ENCODE peak calls at places on chromosomes 3 and 15, in five cellular contexts. H, Y, B, S and I are unnamed samples.

GRCh38 chr15:66702770-66703539 is 919 bp downstream of the SMAD6 start:
- DNase-seq in H (no peak), Y (no peak), B (peak), S (no peak), I (no peak)

GRCh38 chr3:67601919-67602608 is 52.3 kb downstream of the SUCLG2 start:
- DNase-seq in H (no peak), Y (no peak), B (peak), S (no peak), I (no peak)

GRCh38 chr3:160078533-160078932 is 89.9 kb downstream of the IL12A start:
- DNase-seq in H (no peak), Y (no peak), B (no peak), S (no peak), I (no peak)

GRCh38 chr15:76217029-76217866 is 94.0 kb downstream of the ETFA start:
- DNase-seq in H (no peak), Y (no peak), B (peak), S (peak), I (no peak)

GRCh38 chr15:91117375-91117774 is 17.3 kb downstream of the SV2B start:
- DNase-seq in H (no peak), Y (no peak), B (no peak), S (no peak), I (no peak)

GRCh38 chr3:20668411-20668810 is 482.4 kb upstream of the SGO1 start:
- DNase-seq in H (no peak), Y (no peak), B (peak), S (no peak), I (no peak)

GRCh38 chr3:120798346-120798745 is 55.8 kb downstream of the GTF2E1 start:
- DNase-seq in H (no peak), Y (no peak), B (no peak), S (no peak), I (no peak)

GRCh38 chr3:23942546-23942945 is 2.5 kb upstream of the NR1D2 start:
- DNase-seq in H (no peak), Y (no peak), B (no peak), S (no peak), I (no peak)

GRCh38 chr3:147797095-147797494 is 387.9 kb downstream of the ZIC1 start:
- DNase-seq in H (no peak), Y (no peak), B (peak), S (no peak), I (no peak)

GRCh38 chr3:127784865-127785710 is 37.2 kb downstream of the MGLL start:
- DNase-seq in H (no peak), Y (no peak), B (no peak), S (no peak), I (no peak)

GRCh38 chr3:99686955-99687612 is 48.7 kb downstream of the COL8A1 start:
- DNase-seq in H (peak), Y (no peak), B (no peak), S (peak), I (peak)

GRCh38 chr15:100944237-100944875 is 25.2 kb downstream of the LRRK1 start:
- DNase-seq in H (no peak), Y (no peak), B (no peak), S (no peak), I (no peak)

GRCh38 chr3:197746214-197746613 is 3.5 kb upstream of the FYTTD1 start:
- DNase-seq in H (no peak), Y (no peak), B (no peak), S (no peak), I (no peak)

GRCh38 chr3:42906085-42906904 is at the start of gene ZNF662:
- DNase-seq in H (no peak), Y (no peak), B (no peak), S (peak), I (no peak)

GRCh38 chr3:63689285-63689684 is 36.8 kb downstream of the SNTN start:
- DNase-seq in H (no peak), Y (no peak), B (no peak), S (no peak), I (no peak)

GRCh38 chr3:43894176-43895049 is 203.7 kb downstream of the ABHD5 start:
- DNase-seq in H (peak), Y (no peak), B (peak), S (peak), I (peak)

GRCh38 chr3:4981688-4982494 is 2.7 kb downstream of the BHLHE40 start:
- DNase-seq in H (no peak), Y (no peak), B (peak), S (no peak), I (no peak)
- TF ChIP-seq CTCF in H (no peak), Y (no peak), B (peak), S (peak), I (no peak)

DNA sequence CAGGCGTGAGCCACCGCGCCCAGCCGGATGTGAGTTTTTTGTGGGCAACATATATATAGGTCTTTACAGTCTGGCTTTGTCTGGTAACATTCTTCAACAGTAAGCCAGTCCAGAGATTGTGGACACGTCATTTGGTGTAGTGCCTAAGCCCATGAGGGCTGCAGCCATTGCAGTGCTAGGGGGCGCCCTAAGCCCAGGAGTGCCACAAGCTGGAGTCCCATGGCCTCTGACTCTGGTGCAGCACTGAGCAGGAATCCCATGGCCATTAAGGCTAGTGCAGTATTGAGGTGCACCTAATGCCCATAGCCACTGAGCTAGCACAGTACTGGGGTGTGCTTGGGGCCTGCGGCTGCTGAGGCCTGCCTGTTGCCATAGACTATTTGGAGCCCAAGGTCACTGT is 136.4 kb upstream of the NDN start:
- DNase-seq in H (no peak), Y (no peak), B (no peak), S (no peak), I (no peak)
- TF ChIP-seq CTCF in H (no peak), Y (no peak), B (no peak), S (no peak), I (no peak)

DNA sequence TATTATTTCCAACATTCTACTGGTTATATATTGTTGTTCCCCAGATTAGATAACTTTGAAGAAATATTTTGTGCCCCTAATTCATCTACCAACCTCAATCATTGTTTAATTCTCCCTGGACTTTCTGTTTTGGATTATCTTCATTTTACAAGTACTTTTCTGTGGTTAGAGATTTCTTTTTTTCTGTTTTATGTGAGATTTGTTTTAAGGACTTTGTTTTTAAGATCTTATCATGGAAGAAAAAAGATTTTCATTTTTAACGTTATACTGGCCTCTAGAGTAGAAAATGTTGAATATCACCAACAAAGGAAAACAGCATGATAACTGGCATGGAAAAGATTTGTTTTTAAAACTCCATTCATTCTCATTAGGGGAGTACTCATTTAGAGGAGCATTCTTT is 210.9 kb upstream of the KCNMB2 start:
- DNase-seq in H (no peak), Y (no peak), B (peak), S (peak), I (no peak)
- TF ChIP-seq CTCF in H (no peak), Y (peak), B (peak), S (peak), I (no peak)

GRCh38 chr15:72379856-72380255 is 4.0 kb upstream of the HEXA start:
- DNase-seq in H (no peak), Y (no peak), B (no peak), S (no peak), I (no peak)

GRCh38 chr15:72380743-72381142 is 4.9 kb upstream of the HEXA start:
- DNase-seq in H (no peak), Y (no peak), B (no peak), S (no peak), I (no peak)

GRCh38 chr15:72382146-72382545 is 6.3 kb upstream of the HEXA start:
- DNase-seq in H (no peak), Y (no peak), B (no peak), S (no peak), I (no peak)
- TF ChIP-seq CTCF in H (no peak), Y (no peak), B (no peak), S (peak), I (no peak)

GRCh38 chr3:139020868-139021234 is at the start of gene PRR23B:
- DNase-seq in H (no peak), Y (no peak), B (no peak), S (no peak), I (no peak)
- TF ChIP-seq CTCF in H (no peak), Y (peak), B (no peak), S (no peak), I (no peak)

GRCh38 chr3:8283180-8283579 is 218.4 kb upstream of the LMCD1 start:
- DNase-seq in H (no peak), Y (no peak), B (no peak), S (no peak), I (no peak)

GRCh38 chr3:8279476-8279875 is 222.1 kb upstream of the LMCD1 start:
- DNase-seq in H (no peak), Y (no peak), B (no peak), S (no peak), I (no peak)

GRCh38 chr3:8280161-8280560 is 221.5 kb upstream of the LMCD1 start:
- DNase-seq in H (no peak), Y (no peak), B (no peak), S (no peak), I (no peak)

GRCh38 chr3:8282541-8283165 is 219.0 kb upstream of the LMCD1 start:
- DNase-seq in H (no peak), Y (no peak), B (no peak), S (no peak), I (no peak)

DNA sequence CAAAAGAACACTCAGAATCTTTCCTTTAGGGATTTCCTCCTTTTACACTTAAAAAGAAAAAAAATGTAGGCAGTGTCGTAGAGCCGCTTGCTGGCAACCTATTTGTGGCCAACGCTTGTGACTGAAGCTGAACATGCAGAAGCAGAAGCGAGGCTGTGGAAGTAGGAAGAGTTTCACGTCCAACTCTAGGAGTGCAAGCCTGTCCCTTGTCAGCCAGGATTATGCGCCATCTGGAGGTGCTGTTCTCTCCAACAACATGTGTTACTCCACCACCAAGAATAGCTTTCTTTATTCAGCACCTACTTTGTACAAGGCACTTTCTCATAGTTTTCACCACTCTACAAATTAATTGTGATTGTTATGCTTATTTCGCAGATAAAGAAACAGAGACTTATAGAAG is 223.2 kb upstream of the LMCD1 start:
- DNase-seq in H (no peak), Y (no peak), B (no peak), S (no peak), I (no peak)
- TF ChIP-seq CTCF in H (no peak), Y (no peak), B (no peak), S (no peak), I (peak)

GRCh38 chr3:13622356-13622755 is 73.4 kb downstream of the FBLN2 start:
- DNase-seq in H (no peak), Y (no peak), B (no peak), S (no peak), I (no peak)

GRCh38 chr3:13624671-13625125 is 75.8 kb downstream of the FBLN2 start:
- DNase-seq in H (no peak), Y (no peak), B (no peak), S (no peak), I (no peak)

GRCh38 chr3:13624021-13624420 is 75.1 kb downstream of the FBLN2 start:
- DNase-seq in H (no peak), Y (no peak), B (no peak), S (no peak), I (no peak)

GRCh38 chr3:13621381-13622221 is 72.7 kb downstream of the FBLN2 start:
- DNase-seq in H (no peak), Y (no peak), B (no peak), S (no peak), I (no peak)

GRCh38 chr3:13623101-13623654 is 74.3 kb downstream of the FBLN2 start:
- DNase-seq in H (no peak), Y (no peak), B (peak), S (peak), I (no peak)
- TF ChIP-seq CTCF in H (no peak), Y (no peak), B (no peak), S (no peak), I (no peak)

GRCh38 chr15:84599906-84600305 is 903 bp upstream of the ZSCAN2 start:
- DNase-seq in H (no peak), Y (no peak), B (no peak), S (no peak), I (no peak)

GRCh38 chr15:84600331-84600686 is 500 bp upstream of the ZSCAN2 start:
- DNase-seq in H (peak), Y (peak), B (peak), S (peak), I (peak)

GRCh38 chr15:84595660-84596059 is 5.1 kb upstream of the ZSCAN2 start:
- DNase-seq in H (no peak), Y (no peak), B (no peak), S (no peak), I (no peak)

GRCh38 chr15:84598993-84599392 is 1.8 kb upstream of the ZSCAN2 start:
- DNase-seq in H (peak), Y (peak), B (peak), S (peak), I (peak)

GRCh38 chr15:84598250-84598649 is 2.6 kb upstream of the ZSCAN2 start:
- DNase-seq in H (peak), Y (no peak), B (no peak), S (no peak), I (peak)
- TF ChIP-seq CTCF in H (peak), Y (no peak), B (no peak), S (no peak), I (no peak)

GRCh38 chr3:49656541-49657112 is 17.5 kb upstream of the APEH start:
- DNase-seq in H (no peak), Y (no peak), B (no peak), S (no peak), I (no peak)
- TF ChIP-seq CTCF in H (no peak), Y (no peak), B (no peak), S (no peak), I (no peak)

DNA sequence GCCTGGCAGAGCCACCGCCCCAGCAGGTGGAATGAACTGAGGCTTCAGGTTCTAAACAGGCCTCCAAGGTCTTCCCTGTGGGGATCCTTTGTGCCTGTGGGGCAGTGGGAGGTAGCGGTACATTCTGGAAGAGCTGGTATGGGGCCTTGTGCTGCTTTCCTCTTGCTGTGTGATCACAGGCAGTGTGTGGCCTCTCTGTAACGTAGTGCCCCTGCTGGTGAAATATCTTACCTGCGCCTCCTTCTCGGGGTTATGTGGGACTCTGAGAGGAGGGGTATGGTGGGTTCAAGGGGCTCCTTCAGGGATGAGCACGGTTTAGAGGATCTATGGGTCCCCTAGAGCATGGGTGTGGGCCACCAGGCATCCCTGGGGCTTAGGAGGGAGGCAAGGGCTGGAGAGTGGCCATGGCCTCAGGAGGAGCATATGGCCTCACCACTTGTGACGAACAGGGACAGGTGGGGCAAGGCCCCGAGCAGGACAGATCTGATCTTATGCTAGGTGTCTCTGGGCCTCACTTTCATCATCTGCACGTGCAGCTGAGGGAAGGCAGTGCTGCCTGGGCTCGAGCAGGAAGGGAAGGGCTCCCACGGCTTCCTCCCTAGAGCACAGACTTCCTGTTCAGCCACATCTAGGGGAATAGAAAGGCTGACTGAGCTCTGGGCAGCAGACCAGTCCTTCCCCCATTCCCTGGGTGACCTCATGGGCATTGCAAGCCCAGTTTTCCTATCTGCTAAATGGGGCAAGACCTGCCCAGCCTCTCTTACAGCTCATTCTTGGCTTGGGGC is 1.9 kb upstream of the ALS2CL start:
- DNase-seq in H (peak), Y (no peak), B (no peak), S (no peak), I (peak)
- TF ChIP-seq CTCF in H (peak), Y (peak), B (peak), S (no peak), I (peak)